ENCODE peak calls at places on chromosomes 5 and 9, in eight cellular contexts. K is Peyer's patch; X is CD8-positive, alpha-beta memory T cell; A is left cardiac atrium; T is fibroblast of mammary gland; E is amygdala; U is mesendoderm; R is cerebellar cortex. P is an unnamed sample.
A peak's percentile ranks its signal among the peaks of the same experiment; 100 is the strongest.

GRCh38 chr9:111118256-111118950 is 80.1 kb upstream of the LPAR1 start:
- DNase-seq in A (no peak), K (no peak), U (no peak), E (no peak), R (no peak), T (peak; percentile 73), X (no peak), P (no peak)

GRCh38 chr9:16082796-16083195 is 530.0 kb downstream of the CCDC171 start:
- DNase-seq in E (no peak), R (no peak), X (no peak), U (no peak), T (peak; percentile 43), K (no peak), A (no peak), P (no peak)

GRCh38 chr9:71079451-71079850 is 42.0 kb downstream of the TRPM3 start:
- DNase-seq in K (no peak), T (peak; percentile 80), X (no peak), A (no peak), R (no peak), U (no peak), E (no peak), P (no peak)

GRCh38 chr9:96169488-96169887 is 132.5 kb downstream of the HSD17B3 start:
- DNase-seq in U (peak; percentile 85), R (no peak), A (peak; percentile 62), K (peak; percentile 22), X (no peak), T (no peak), E (no peak), P (no peak)

GRCh38 chr9:131980267-131980916 is 99.3 kb downstream of the MED27 start:
- DNase-seq in T (no peak), X (no peak), U (no peak), E (peak; percentile 8), K (no peak), A (no peak), R (no peak), P (no peak)

GRCh38 chr5:59845733-59846132 is 47.8 kb downstream of the PDE4D start:
- DNase-seq in X (no peak), E (no peak), T (peak; percentile 50), A (no peak), K (no peak), U (no peak), R (no peak), P (no peak)

GRCh38 chr5:146089287-146089686 is 16.1 kb downstream of the PLAC8L1 start:
- DNase-seq in A (no peak), E (no peak), U (no peak), T (no peak), K (no peak), X (no peak), R (no peak), P (no peak)

GRCh38 chr9:35790025-35790384 is 1.4 kb upstream of the NPR2 start:
- DNase-seq in K (no peak), R (no peak), U (no peak), T (no peak), A (no peak), E (no peak), X (no peak), P (no peak)

GRCh38 chr5:132688536-132689409 is 15.0 kb downstream of the IL4 start:
- DNase-seq in X (peak; percentile 18), A (no peak), T (no peak), K (no peak), R (no peak), U (no peak), E (no peak), P (no peak)

GRCh38 chr5:104355350-104355749 is 792.8 kb upstream of the NUDT12 start:
- DNase-seq in K (no peak), X (no peak), T (no peak), E (no peak), A (no peak), U (no peak), R (no peak), P (no peak)

GRCh38 chr9:131609116-131609830 is 64.0 kb downstream of the PRRT1B start:
- DNase-seq in E (no peak), U (peak; percentile 67), A (peak; percentile 70), X (no peak), T (peak; percentile 75), K (no peak), R (peak; percentile 84), P (no peak)

GRCh38 chr9:91991621-91992435 is 41.8 kb upstream of the ROR2 start:
- DNase-seq in E (no peak), R (no peak), X (no peak), T (peak; percentile 31), A (no peak), K (no peak), U (no peak), P (no peak)

GRCh38 chr5:97735209-97735608 is 552.2 kb upstream of the RIOK2 start:
- DNase-seq in U (no peak), T (peak; percentile 95), A (no peak), K (no peak), E (no peak), R (no peak), X (no peak), P (peak; percentile 14)

GRCh38 chr5:57082441-57083067 is 91.3 kb upstream of the GPBP1 start:
- DNase-seq in R (no peak), E (no peak), A (no peak), X (no peak), T (peak; percentile 17), U (peak; percentile 51), K (no peak), P (no peak)

GRCh38 chr9:77929942-77930341 is 101.7 kb downstream of the GNAQ start:
- DNase-seq in A (no peak), U (no peak), E (no peak), K (no peak), R (no peak), X (no peak), T (no peak), P (no peak)

GRCh38 chr5:156481741-156482140 is 154.8 kb downstream of the SGCD start:
- DNase-seq in X (no peak), A (no peak), T (peak; percentile 18), U (no peak), E (no peak), R (no peak), K (no peak), P (no peak)

GRCh38 chr5:168706655-168707069 is 127.5 kb upstream of the PANK3 start:
- DNase-seq in R (peak; percentile 93), A (peak; percentile 48), T (peak; percentile 35), U (peak; percentile 79), X (no peak), E (peak; percentile 16), K (no peak), P (no peak)